ENCODE peak calls at places on chromosomes 1 and 21, in four cellular contexts. One of them, this sample, is unnamed.

GRCh38 chr1:203905275-203905674 is 43.9 kb downstream of the SNRPE start:
- DNase-seq in IMR-90: no peak
- DNase-seq in H1: no peak
- DNase-seq in H9: no peak
- DNase-seq in this sample: no peak

GRCh38 chr1:25519624-25520023 is 23.8 kb upstream of the LDLRAP1 start:
- DNase-seq in IMR-90: peak
- DNase-seq in H1: no peak
- DNase-seq in H9: no peak
- DNase-seq in this sample: no peak

GRCh38 chr1:211589782-211590721 is 11.1 kb upstream of the SLC30A1 start:
- DNase-seq in IMR-90: peak
- DNase-seq in H1: no peak
- DNase-seq in H9: no peak
- DNase-seq in this sample: no peak

GRCh38 chr1:58932820-58933598 is 149.2 kb upstream of the JUN start:
- DNase-seq in IMR-90: peak
- DNase-seq in H1: no peak
- DNase-seq in H9: no peak
- DNase-seq in this sample: no peak

GRCh38 chr1:198499588-198499987 is 40.9 kb downstream of the ATP6V1G3 start:
- DNase-seq in IMR-90: peak
- DNase-seq in H1: no peak
- DNase-seq in H9: no peak
- DNase-seq in this sample: no peak

GRCh38 chr1:12219800-12220199 is 10.0 kb upstream of the VPS13D start:
- DNase-seq in IMR-90: no peak
- DNase-seq in H1: no peak
- DNase-seq in H9: no peak
- DNase-seq in this sample: no peak

GRCh38 chr1:216750031-216750627 is 26.9 kb upstream of the ESRRG start:
- DNase-seq in IMR-90: peak
- DNase-seq in H1: peak
- DNase-seq in H9: peak
- DNase-seq in this sample: peak

GRCh38 chr1:226646870-226647449 is 92.1 kb downstream of the ITPKB start:
- DNase-seq in IMR-90: no peak
- DNase-seq in H1: no peak
- DNase-seq in H9: no peak
- DNase-seq in this sample: no peak

GRCh38 chr1:147214842-147215539 is 10.1 kb downstream of the FMO5 start:
- DNase-seq in IMR-90: no peak
- DNase-seq in H1: no peak
- DNase-seq in H9: no peak
- DNase-seq in this sample: no peak

GRCh38 chr1:107669996-107670395 is 295.0 kb downstream of the VAV3 start:
- DNase-seq in IMR-90: peak
- DNase-seq in H1: no peak
- DNase-seq in H9: no peak
- DNase-seq in this sample: no peak

GRCh38 chr1:97212671-97213070 is 491.1 kb downstream of the PTBP2 start:
- DNase-seq in IMR-90: no peak
- DNase-seq in H1: no peak
- DNase-seq in H9: no peak
- DNase-seq in this sample: no peak

GRCh38 chr1:147542549-147542857 is 1.2 kb downstream of the BCL9 start:
- DNase-seq in IMR-90: no peak
- DNase-seq in H1: no peak
- DNase-seq in H9: no peak
- DNase-seq in this sample: no peak

GRCh38 chr1:145962157-145963102 is 1.9 kb downstream of the ANKRD34A start:
- DNase-seq in IMR-90: no peak
- DNase-seq in H1: no peak
- DNase-seq in H9: no peak
- DNase-seq in this sample: peak

GRCh38 chr21:44353200-44353970 is at the start of gene TRPM2:
- DNase-seq in IMR-90: no peak
- DNase-seq in H1: no peak
- DNase-seq in H9: no peak
- DNase-seq in this sample: no peak

GRCh38 chr1:21232044-21232443 is 55.3 kb upstream of the EIF4G3 start:
- DNase-seq in IMR-90: peak
- DNase-seq in H1: no peak
- DNase-seq in H9: no peak
- DNase-seq in this sample: peak

GRCh38 chr1:111227875-111228747 is 598 bp downstream of the CHI3L2 start:
- DNase-seq in IMR-90: peak
- DNase-seq in H1: no peak
- DNase-seq in H9: no peak
- DNase-seq in this sample: no peak

GRCh38 chr1:186008920-186009737 is 274.9 kb downstream of the HMCN1 start:
- DNase-seq in IMR-90: peak
- DNase-seq in H1: no peak
- DNase-seq in H9: no peak
- DNase-seq in this sample: no peak

GRCh38 chr1:156146006-156146748 is 7.2 kb upstream of the SEMA4A start:
- DNase-seq in IMR-90: peak
- DNase-seq in H1: no peak
- DNase-seq in H9: no peak
- DNase-seq in this sample: peak

GRCh38 chr1:221458430-221459156 is 283.3 kb downstream of the DUSP10 start:
- DNase-seq in IMR-90: peak
- DNase-seq in H1: no peak
- DNase-seq in H9: no peak
- DNase-seq in this sample: no peak

GRCh38 chr1:31027693-31028526 is 37.6 kb downstream of the PUM1 start:
- DNase-seq in IMR-90: no peak
- DNase-seq in H1: no peak
- DNase-seq in H9: no peak
- DNase-seq in this sample: no peak

GRCh38 chr1:224880593-224881307 is 48.7 kb upstream of the DNAH14 start:
- DNase-seq in IMR-90: no peak
- DNase-seq in H1: peak
- DNase-seq in H9: peak
- DNase-seq in this sample: peak

GRCh38 chr1:45550401-45551305 is at the start of gene AKR1A1:
- DNase-seq in IMR-90: peak
- DNase-seq in H1: peak
- DNase-seq in H9: peak
- DNase-seq in this sample: peak
- H3K4ac ChIP-seq in IMR-90: peak
- H3K4ac ChIP-seq in H1: peak
- H3K4ac ChIP-seq in H9: no peak
- H3K4ac ChIP-seq in this sample: peak

GRCh38 chr1:45499415-45499769 is 481 bp downstream of the CCDC163 start:
- DNase-seq in IMR-90: no peak
- DNase-seq in H1: no peak
- DNase-seq in H9: no peak
- DNase-seq in this sample: peak

GRCh38 chr1:45498279-45498678 is 1.6 kb downstream of the CCDC163 start:
- DNase-seq in IMR-90: no peak
- DNase-seq in H1: no peak
- DNase-seq in H9: no peak
- DNase-seq in this sample: no peak

GRCh38 chr1:45503462-45504360 is 3.6 kb downstream of the MMACHC start:
- DNase-seq in IMR-90: no peak
- DNase-seq in H1: no peak
- DNase-seq in H9: no peak
- DNase-seq in this sample: no peak

GRCh38 chr1:45507195-45507594 is 7.1 kb downstream of the MMACHC start:
- DNase-seq in IMR-90: no peak
- DNase-seq in H1: no peak
- DNase-seq in H9: no peak
- DNase-seq in this sample: no peak

GRCh38 chr1:45501502-45501859 is 1.4 kb downstream of the MMACHC start:
- DNase-seq in IMR-90: no peak
- DNase-seq in H1: no peak
- DNase-seq in H9: no peak
- DNase-seq in this sample: no peak
- H3K56ac ChIP-seq in IMR-90: no peak
- H3K56ac ChIP-seq in H1: no peak
- H3K56ac ChIP-seq in H9: no peak
- H3K56ac ChIP-seq in this sample: no peak

GRCh38 chr1:230426246-230427101 is at the start of gene PGBD5:
- DNase-seq in IMR-90: peak
- DNase-seq in H1: peak
- DNase-seq in H9: peak
- DNase-seq in this sample: peak

GRCh38 chr1:230425252-230426061 is 675 bp downstream of the PGBD5 start:
- DNase-seq in IMR-90: no peak
- DNase-seq in H1: no peak
- DNase-seq in H9: no peak
- DNase-seq in this sample: no peak

GRCh38 chr1:230423261-230423660 is 2.9 kb downstream of the PGBD5 start:
- DNase-seq in IMR-90: no peak
- DNase-seq in H1: no peak
- DNase-seq in H9: no peak
- DNase-seq in this sample: no peak

GRCh38 chr1:230423936-230424335 is 2.2 kb downstream of the PGBD5 start:
- DNase-seq in IMR-90: no peak
- DNase-seq in H1: no peak
- DNase-seq in H9: no peak
- DNase-seq in this sample: no peak

GRCh38 chr1:230424440-230425251 is 1.5 kb downstream of the PGBD5 start:
- DNase-seq in IMR-90: no peak
- DNase-seq in H1: no peak
- DNase-seq in H9: peak
- DNase-seq in this sample: peak
- H3K18ac ChIP-seq in IMR-90: no peak
- H3K18ac ChIP-seq in H1: peak
- H3K18ac ChIP-seq in H9: no peak
- H3K18ac ChIP-seq in this sample: no peak

DNA sequence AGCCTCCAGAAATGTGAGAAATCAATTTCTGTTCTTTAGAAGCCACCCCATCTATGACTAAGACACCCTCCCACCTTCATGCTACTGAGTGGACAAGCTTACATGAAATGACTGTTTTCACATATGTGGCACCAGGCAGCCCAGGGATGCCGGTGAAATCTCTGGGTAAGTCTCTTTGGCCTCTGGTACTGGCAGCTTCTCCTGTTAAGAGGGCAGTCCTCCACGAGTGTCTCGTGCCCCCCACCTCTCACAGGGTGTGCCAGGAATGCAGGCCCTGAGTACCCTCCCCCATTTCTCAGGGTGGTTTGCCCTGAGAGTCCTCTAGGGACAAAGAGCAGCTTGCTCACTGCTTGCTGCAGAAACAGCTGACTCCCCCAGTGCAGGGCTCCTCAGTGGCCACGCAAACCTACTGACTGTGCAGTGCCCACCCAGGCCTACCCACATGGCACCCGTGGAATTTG is 3.2 kb upstream of the PRXL2B start:
- DNase-seq in IMR-90: no peak
- DNase-seq in H1: no peak
- DNase-seq in H9: no peak
- DNase-seq in this sample: peak
- H3K4ac ChIP-seq in IMR-90: no peak
- H3K4ac ChIP-seq in H1: peak
- H3K4ac ChIP-seq in H9: no peak
- H3K4ac ChIP-seq in this sample: no peak

DNA sequence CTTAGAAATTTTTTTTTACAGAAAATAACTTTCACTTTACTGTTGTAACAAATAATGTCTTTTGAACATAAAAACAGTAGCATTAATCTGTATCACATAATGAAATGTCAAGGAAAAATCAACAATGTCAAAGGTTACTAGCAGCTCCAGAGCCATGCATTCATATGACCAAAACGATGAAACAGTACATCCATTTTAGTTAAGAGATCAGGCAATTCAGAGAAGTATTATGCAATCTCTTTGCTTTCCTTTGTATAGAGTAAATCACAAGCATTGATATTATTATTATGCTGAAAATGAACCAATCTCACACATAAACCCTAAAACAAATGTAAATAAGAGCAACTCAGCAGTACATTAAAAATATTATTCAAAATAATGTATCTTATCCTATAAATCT is 748.9 kb downstream of the PLA2G4A start:
- DNase-seq in IMR-90: no peak
- DNase-seq in H1: no peak
- DNase-seq in H9: no peak
- DNase-seq in this sample: no peak
- H3K56ac ChIP-seq in IMR-90: no peak
- H3K56ac ChIP-seq in H1: no peak
- H3K56ac ChIP-seq in H9: no peak
- H3K56ac ChIP-seq in this sample: no peak

GRCh38 chr1:37673920-37674319 is 18.4 kb upstream of the CDCA8 start:
- DNase-seq in IMR-90: no peak
- DNase-seq in H1: no peak
- DNase-seq in H9: peak
- DNase-seq in this sample: no peak
- H3K18ac ChIP-seq in IMR-90: no peak
- H3K18ac ChIP-seq in H1: no peak
- H3K18ac ChIP-seq in H9: no peak
- H3K18ac ChIP-seq in this sample: no peak

DNA sequence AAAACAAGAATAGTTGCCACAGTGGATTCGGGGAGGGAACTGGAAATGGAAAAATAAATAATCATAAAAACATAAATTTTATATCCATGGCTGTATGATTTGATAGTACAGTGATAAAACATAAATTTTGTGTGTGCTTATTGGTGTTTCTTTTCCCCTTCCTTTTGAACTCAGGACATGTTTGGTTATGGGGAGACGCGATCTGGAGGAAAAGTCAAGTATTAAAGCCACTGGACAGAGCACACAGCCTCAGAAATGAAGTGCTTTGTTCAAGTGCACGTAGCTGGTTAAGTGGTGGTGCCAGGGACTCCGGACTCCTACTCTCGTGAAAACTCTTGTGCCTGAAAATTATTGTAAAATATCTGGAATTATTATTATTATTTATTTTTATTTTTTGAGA is 9.7 kb upstream of the HMGCS2 start:
- DNase-seq in IMR-90: no peak
- DNase-seq in H1: no peak
- DNase-seq in H9: no peak
- DNase-seq in this sample: no peak
- H3K4ac ChIP-seq in IMR-90: no peak
- H3K4ac ChIP-seq in H1: no peak
- H3K4ac ChIP-seq in H9: no peak
- H3K4ac ChIP-seq in this sample: no peak